ENCODE peak calls at places on chromosomes 7 and 10, in eight cellular contexts. H is ovary; U is CD8-positive, alpha-beta T cell; I is BE2C; A is brain microvascular endothelial cell; P is GM23248; V is heart right ventricle; S is ascending aorta. F is an unnamed sample. For H3K27me3, the result is how much of the 10 kb centered on the place peaks cover.

GRCh38 chr10:76319666-76320065 is 888.2 kb downstream of the LRMDA start:
- DNase-seq in H (no peak), U (no peak), I (no peak), A (no peak), P (no peak), V (no peak), S (no peak), F (no peak)

GRCh38 chr10:11424456-11425287 is 186.8 kb downstream of the USP6NL start:
- DNase-seq in H (peak), U (no peak), I (peak), A (peak), P (peak), V (peak), S (peak), F (peak)

GRCh38 chr7:2719007-2719406 is 31.0 kb downstream of the AMZ1 start:
- DNase-seq in H (no peak), U (peak), I (peak), A (no peak), P (peak), V (no peak), S (no peak), F (no peak)

GRCh38 chr10:72875250-72876055 is 18.1 kb upstream of the OIT3 start:
- DNase-seq in H (no peak), U (no peak), I (no peak), A (no peak), P (peak), V (no peak), S (no peak), F (no peak)

GRCh38 chr10:79393221-79393923 is 46.1 kb downstream of the PPIF start:
- DNase-seq in H (no peak), U (no peak), I (no peak), A (no peak), P (no peak), V (peak), S (peak), F (no peak)

GRCh38 chr7:65946895-65947294 is 35.1 kb downstream of the GUSB start:
- DNase-seq in H (peak), U (no peak), I (no peak), A (peak), P (peak), V (no peak), S (no peak), F (no peak)

GRCh38 chr10:73838827-73839226 is 27.4 kb upstream of the NDST2 start:
- DNase-seq in H (no peak), U (no peak), I (no peak), A (no peak), P (peak), V (no peak), S (no peak), F (no peak)

GRCh38 chr10:112934193-112934592 is 15.9 kb upstream of the TCF7L2 start:
- DNase-seq in H (no peak), U (no peak), I (no peak), A (no peak), P (no peak), V (no peak), S (no peak), F (no peak)

GRCh38 chr10:47453435-47454293 is 30.3 kb downstream of the ANXA8 start:
- DNase-seq in H (peak), U (no peak), I (no peak), A (no peak), P (no peak), V (no peak), S (no peak), F (no peak)

GRCh38 chr10:45008524-45009161 is 7.9 kb downstream of the ZNF22 start:
- DNase-seq in H (peak), U (no peak), I (peak), A (peak), P (peak), V (no peak), S (no peak), F (no peak)

GRCh38 chr7:22413211-22413610 is 56.3 kb upstream of the RAPGEF5 start:
- DNase-seq in H (no peak), U (no peak), I (no peak), A (no peak), P (no peak), V (no peak), S (no peak), F (no peak)

GRCh38 chr7:131182446-131183075 is 145.1 kb upstream of the MKLN1 start:
- DNase-seq in H (no peak), U (no peak), I (no peak), A (no peak), P (no peak), V (no peak), S (no peak), F (no peak)

GRCh38 chr10:111565542-111565941 is 488.7 kb downstream of the ADRA2A start:
- DNase-seq in H (no peak), U (no peak), I (no peak), A (no peak), P (no peak), V (no peak), S (no peak), F (no peak)

GRCh38 chr10:61970182-61971015 is 68.9 kb downstream of the ARID5B start:
- DNase-seq in H (no peak), U (no peak), I (peak), A (no peak), P (peak), V (no peak), S (no peak), F (no peak)

GRCh38 chr7:108415821-108416536 is 40.3 kb downstream of the NRCAM start:
- DNase-seq in H (no peak), U (no peak), I (peak), A (peak), P (peak), V (no peak), S (no peak), F (no peak)

GRCh38 chr10:104080762-104081161 is 4.9 kb downstream of the COL17A1 start:
- DNase-seq in H (no peak), U (no peak), I (no peak), A (no peak), P (peak), V (no peak), S (no peak), F (no peak)

GRCh38 chr7:31648288-31648687 is 38.7 kb upstream of the PPP1R17 start:
- DNase-seq in H (no peak), U (no peak), I (no peak), A (peak), P (peak), V (no peak), S (no peak), F (no peak)

GRCh38 chr10:98272690-98273453 is 4.9 kb upstream of the LOXL4 start:
- DNase-seq in H (no peak), U (no peak), I (no peak), A (no peak), P (no peak), V (no peak), S (peak), F (no peak)

GRCh38 chr10:103929396-103929921 is 11.5 kb upstream of the STN1 start:
- DNase-seq in H (no peak), U (no peak), I (no peak), A (no peak), P (no peak), V (no peak), S (no peak), F (no peak)

GRCh38 chr10:2966134-2966533 is 101.2 kb upstream of the PFKP start:
- DNase-seq in H (no peak), U (no peak), I (no peak), A (no peak), P (no peak), V (no peak), S (no peak), F (no peak)

GRCh38 chr10:46270086-46270811 is 16.5 kb upstream of the ANTXRL start:
- DNase-seq in H (no peak), U (peak), I (no peak), A (no peak), P (no peak), V (no peak), S (no peak), F (no peak)

GRCh38 chr10:78360284-78360683 is 326.6 kb downstream of the RPS24 start:
- DNase-seq in H (no peak), U (no peak), I (no peak), A (no peak), P (no peak), V (no peak), S (no peak), F (no peak)

GRCh38 chr10:6986927-6987326 is 406.9 kb upstream of the PRKCQ start:
- DNase-seq in H (no peak), U (no peak), I (no peak), A (no peak), P (no peak), V (no peak), S (no peak), F (no peak)

GRCh38 chr10:125264752-125265578 is 104.6 kb upstream of the CTBP2 start:
- DNase-seq in H (no peak), U (no peak), I (no peak), A (no peak), P (no peak), V (no peak), S (peak), F (no peak)

GRCh38 chr10:125014984-125015944 is 73.3 kb downstream of the ZRANB1 start:
- DNase-seq in H (no peak), U (peak), I (peak), A (no peak), P (no peak), V (peak), S (peak), F (peak)

GRCh38 chr7:151451626-151452025 is 11.7 kb upstream of the CRYGN start:
- DNase-seq in H (no peak), U (no peak), I (no peak), A (no peak), P (no peak), V (no peak), S (no peak), F (no peak)

GRCh38 chr7:137741443-137741842 is 105.3 kb downstream of the DGKI start:
- DNase-seq in H (no peak), U (no peak), I (no peak), A (no peak), P (no peak), V (no peak), S (no peak), F (no peak)

DNA sequence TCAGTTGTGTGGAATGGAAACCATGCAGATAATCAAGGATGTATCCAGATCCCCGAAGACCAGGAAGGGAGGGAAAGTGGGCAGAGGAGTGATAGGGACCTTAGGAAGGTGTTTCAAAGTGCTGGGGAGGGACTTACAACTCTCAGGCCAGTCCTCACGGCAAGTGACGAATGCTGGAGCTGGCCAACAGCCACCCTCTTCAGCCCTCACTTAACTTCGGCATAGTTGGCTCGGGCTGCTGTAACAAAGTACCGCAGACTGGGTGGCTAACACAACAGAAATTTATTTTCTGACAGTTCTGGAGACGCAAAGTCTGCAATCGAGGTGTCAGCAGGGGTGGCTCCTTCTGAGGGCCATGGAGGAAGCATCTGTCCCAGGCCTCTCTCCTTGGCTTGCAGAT is 265.9 kb upstream of the YAE1 start:
- DNase-seq in H (no peak), U (no peak), I (no peak), A (no peak), P (peak), V (peak), S (no peak), F (no peak)
- H3K27me3 ChIP-seq in H (under half), U (under half), I (under half), A (under half), P (under half), V (under half), S (under half), F (under half)

GRCh38 chr10:101284171-101285092 is 55.2 kb upstream of the LBX1 start:
- DNase-seq in H (no peak), U (no peak), I (no peak), A (no peak), P (no peak), V (no peak), S (no peak), F (no peak)
- H3K27me3 ChIP-seq in H (under half), U (under half), I (under half), A (half or more), P (half or more), V (half or more), S (under half), F (under half)

GRCh38 chr10:101217450-101218281 is 11.6 kb downstream of the LBX1 start:
- DNase-seq in H (no peak), U (no peak), I (peak), A (no peak), P (peak), V (no peak), S (no peak), F (no peak)
- H3K27me3 ChIP-seq in H (under half), U (half or more), I (half or more), A (half or more), P (half or more), V (half or more), S (under half), F (under half)

GRCh38 chr10:42776681-42777080 is 5.9 kb upstream of the BMS1 start:
- DNase-seq in H (no peak), U (no peak), I (no peak), A (no peak), P (no peak), V (no peak), S (no peak), F (no peak)
- H3K27me3 ChIP-seq in H (under half), U (under half), I (under half), A (under half), P (under half), V (under half), S (under half), F (under half)

DNA sequence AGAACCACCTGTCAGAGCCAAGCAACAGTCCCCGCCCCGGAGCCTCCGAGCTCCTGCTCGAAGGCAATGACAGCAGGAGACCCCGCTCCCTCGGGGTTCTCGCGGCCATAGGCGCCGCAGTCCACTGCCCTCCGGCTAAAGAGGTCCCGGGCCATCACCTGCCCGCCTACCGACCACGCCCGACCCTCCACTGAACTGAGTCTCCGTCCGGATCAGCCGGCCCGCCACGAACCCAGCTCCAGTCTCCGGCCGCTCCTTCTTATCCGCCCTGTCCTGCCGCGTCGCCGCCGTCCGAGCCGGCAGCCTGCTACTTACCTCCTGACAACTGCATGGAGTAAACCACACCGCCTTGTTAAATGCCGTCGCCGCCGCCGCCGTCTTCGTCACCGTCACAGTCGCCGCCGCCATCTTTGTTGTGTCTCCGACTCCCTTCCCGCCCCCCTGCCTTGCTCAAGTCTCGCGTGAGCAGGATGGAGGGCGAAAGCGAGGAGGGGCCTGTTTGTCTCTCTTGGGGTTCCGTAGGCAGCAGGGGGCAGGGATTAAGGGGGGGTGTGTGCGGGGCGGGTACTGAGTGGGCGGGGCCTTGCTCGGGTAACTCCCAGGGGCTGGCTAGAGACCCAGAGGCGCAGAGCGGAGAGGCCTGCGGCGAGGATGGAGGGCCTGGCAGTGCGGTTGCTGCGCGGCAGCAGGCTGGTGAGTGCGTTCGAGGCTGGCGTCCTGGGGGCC is at the start of the genes ACADSB and IKZF5:
- DNase-seq in H (peak), U (peak), I (peak), A (peak), P (peak), V (peak), S (peak), F (peak)
- H3K27me3 ChIP-seq in H (under half), U (under half), I (under half), A (under half), P (under half), V (under half), S (under half), F (under half)

GRCh38 chr7:50358306-50358705 is 53.8 kb downstream of the IKZF1 start:
- DNase-seq in H (no peak), U (no peak), I (no peak), A (no peak), P (no peak), V (no peak), S (no peak), F (no peak)
- H3K27me3 ChIP-seq in H (under half), U (under half), I (under half), A (under half), P (under half), V (under half), S (under half), F (under half)

DNA sequence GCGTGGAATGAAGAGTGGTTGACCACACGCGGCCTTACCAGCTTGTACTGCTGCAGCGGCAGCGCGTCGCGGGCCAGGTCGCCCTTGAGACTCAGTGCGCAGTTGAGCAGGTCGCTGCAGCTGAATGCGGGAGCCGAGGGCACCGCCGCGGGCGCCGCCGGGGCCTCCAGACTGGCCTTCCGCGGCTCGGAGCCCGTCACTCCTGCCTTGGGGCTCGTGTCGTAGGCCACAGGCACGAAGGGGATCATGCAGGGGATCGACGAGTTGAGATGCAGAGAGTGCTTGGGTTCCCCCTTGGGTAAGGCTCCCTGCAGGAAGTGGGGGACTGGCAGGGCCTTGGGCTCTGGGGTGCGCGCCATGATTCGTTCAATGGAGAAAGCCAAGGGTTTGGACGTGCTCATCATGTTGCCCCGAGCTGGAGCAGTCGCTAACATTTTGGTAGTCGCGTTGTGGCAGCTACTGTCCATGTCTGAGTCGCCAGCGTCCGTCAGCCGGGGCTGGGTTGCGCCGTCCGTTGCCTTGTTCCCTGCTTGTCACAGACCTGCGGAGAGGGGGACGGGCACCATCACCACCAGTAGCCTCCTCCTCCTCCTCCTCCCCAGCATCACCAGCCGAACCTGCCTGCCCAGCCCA is 463 bp downstream of the FEZF1 start:
- DNase-seq in H (no peak), U (no peak), I (no peak), A (no peak), P (no peak), V (no peak), S (no peak), F (no peak)
- H3K27me3 ChIP-seq in H (under half), U (under half), I (half or more), A (half or more), P (half or more), V (half or more), S (under half), F (half or more)

GRCh38 chr10:119541459-119542356 is 811 bp downstream of the RGS10 start:
- DNase-seq in H (no peak), U (peak), I (no peak), A (no peak), P (peak), V (peak), S (no peak), F (peak)
- H3K27me3 ChIP-seq in H (under half), U (under half), I (under half), A (under half), P (under half), V (under half), S (under half), F (under half)